ENCODE peak calls at places on chromosomes 2 and 18, in four cellular contexts. I is Ammon's horn; G is central memory CD4-positive, alpha-beta T cell; V is mesenchymal stem cell. T is an unnamed sample.
A peak's percentile ranks its signal among the peaks of the same experiment; 100 is the strongest.

GRCh38 chr2:10863047-10863446 is 48.7 kb upstream of the KCNF1 start:
- DNase-seq in G (no peak), I (no peak), V (no peak), T (no peak)

GRCh38 chr2:100964222-100964621 is 37.9 kb upstream of the RPL31 start:
- DNase-seq in I (no peak), V (no peak), G (peak; percentile 4), T (no peak)

GRCh38 chr2:135124924-135125886 is 73.1 kb downstream of the RAB3GAP1 start:
- DNase-seq in V (no peak), G (no peak), I (no peak), T (no peak)

GRCh38 chr2:188291617-188292445 is at the start of gene GULP1:
- DNase-seq in I (peak; percentile 62), V (peak; percentile 85), G (no peak), T (peak; percentile 63)

GRCh38 chr2:69017080-69017479 is 4.1 kb downstream of the ANTXR1 start:
- DNase-seq in I (no peak), G (no peak), V (peak; percentile 81), T (no peak)

GRCh38 chr2:152036611-152037469 is 62.0 kb downstream of the CACNB4 start:
- DNase-seq in G (peak; percentile 30), I (peak; percentile 91), V (peak; percentile 70), T (peak; percentile 82)

GRCh38 chr2:179853108-179853507 is 8.3 kb downstream of the ZNF385B start:
- DNase-seq in V (no peak), I (no peak), G (no peak), T (no peak)

GRCh38 chr2:144675731-144676130 is 155.8 kb upstream of the ZEB2 start:
- DNase-seq in G (no peak), V (no peak), I (no peak), T (no peak)

GRCh38 chr2:38602136-38602731 is 494 bp downstream of the HNRNPLL start:
- DNase-seq in I (no peak), G (peak; percentile 39), V (no peak), T (no peak)

GRCh38 chr18:75455249-75456183 is 28.0 kb upstream of the SMIM21 start:
- DNase-seq in I (peak; percentile 10), G (no peak), V (peak; percentile 27), T (peak; percentile 8)

GRCh38 chr2:241617431-241618154 is 19.4 kb downstream of the THAP4 start:
- DNase-seq in G (peak; percentile 62), I (no peak), V (no peak), T (peak; percentile 15)

GRCh38 chr2:226207671-226208070 is 591.9 kb downstream of the IRS1 start:
- DNase-seq in I (no peak), G (no peak), V (no peak), T (no peak)

T was measured in midbrain.